ENCODE peak calls at places on chromosome 9, in five cellular contexts. N is fibroblast of lung, Z is mammary epithelial cell, V is BE2C, M is kidney. X is an unnamed sample. For H3K36me3, the result is how much of the 10 kb centered on the place peaks cover.

GRCh38 chr9:114958021-114958846 is 27.8 kb upstream of the TNFSF8 start:
- DNase-seq in N (peak), Z (peak), V (no peak), M (no peak), X (peak)

GRCh38 chr9:98917691-98918487 is 25.8 kb upstream of the COL15A1 start:
- DNase-seq in N (no peak), Z (no peak), V (no peak), M (no peak), X (no peak)

GRCh38 chr9:27582794-27583193 is 9.5 kb upstream of the C9orf72 start:
- DNase-seq in N (no peak), Z (no peak), V (no peak), M (no peak), X (no peak)

GRCh38 chr9:117705386-117705785 is 1.2 kb downstream of the TLR4 start:
- DNase-seq in N (no peak), Z (no peak), V (no peak), M (no peak), X (no peak)

GRCh38 chr9:38443181-38443580 is 18.9 kb upstream of the IGFBPL1 start:
- DNase-seq in N (no peak), Z (no peak), V (no peak), M (no peak), X (no peak)

GRCh38 chr9:69395718-69396117 is 70.7 kb downstream of the ENTREP1 start:
- DNase-seq in N (no peak), Z (no peak), V (no peak), M (no peak), X (no peak)

GRCh38 chr9:92332577-92333287 is 7.0 kb downstream of the CENPP start:
- DNase-seq in N (peak), Z (no peak), V (no peak), M (no peak), X (no peak)

GRCh38 chr9:87206064-87206661 is 258.9 kb upstream of the GAS1 start:
- DNase-seq in N (peak), Z (peak), V (no peak), M (no peak), X (no peak)

GRCh38 chr9:7481570-7481969 is 318.0 kb downstream of the DMAC1 start:
- DNase-seq in N (no peak), Z (no peak), V (no peak), M (no peak), X (no peak)

GRCh38 chr9:134055981-134056461 is 11.8 kb downstream of the BRD3 start:
- DNase-seq in N (peak), Z (peak), V (peak), M (peak), X (no peak)

GRCh38 chr9:133199648-133200321 is 9.3 kb downstream of the OBP2B start:
- DNase-seq in N (no peak), Z (no peak), V (no peak), M (peak), X (peak)

GRCh38 chr9:69549310-69550202 is 122.6 kb downstream of the APBA1 start:
- DNase-seq in N (peak), Z (no peak), V (peak), M (no peak), X (no peak)

GRCh38 chr9:35490155-35490909 is 421 bp downstream of the RUSC2 start:
- DNase-seq in N (peak), Z (peak), V (no peak), M (no peak), X (no peak)

GRCh38 chr9:22040760-22041159 is 31.7 kb upstream of the CDKN2B start:
- DNase-seq in N (peak), Z (peak), V (no peak), M (no peak), X (peak)

GRCh38 chr9:122200960-122201635 is 27.7 kb downstream of the LHX6 start:
- DNase-seq in N (peak), Z (no peak), V (no peak), M (peak), X (no peak)

GRCh38 chr9:88530051-88530450 is 4.9 kb upstream of the NXNL2 start:
- DNase-seq in N (peak), Z (no peak), V (no peak), M (no peak), X (no peak)

GRCh38 chr9:89623925-89624420 is 19.2 kb downstream of the GADD45G start:
- DNase-seq in N (no peak), Z (no peak), V (no peak), M (peak), X (no peak)

DNA sequence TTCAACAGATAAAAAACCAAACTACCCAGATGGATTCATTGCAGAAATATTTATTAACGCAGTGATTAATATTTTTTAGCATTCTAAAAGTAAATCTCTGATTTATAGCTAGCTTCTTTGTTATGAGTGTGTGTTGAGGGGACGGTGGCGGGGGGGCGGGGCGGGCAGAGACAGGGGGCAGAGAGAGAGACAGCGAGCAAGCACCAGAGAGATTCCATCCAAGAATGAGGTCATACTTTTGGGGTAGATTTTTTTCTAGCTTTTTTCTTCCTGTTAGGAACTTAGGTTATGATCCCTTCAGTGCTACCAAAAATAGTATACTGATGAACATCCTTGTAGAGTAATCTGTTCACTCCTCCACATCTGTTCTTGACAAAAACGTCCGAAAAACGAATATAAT is 500 bp upstream of the ZNF883 start:
- DNase-seq in N (no peak), Z (no peak), V (no peak), M (no peak), X (no peak)
- H3K4me3 ChIP-seq in N (no peak), Z (peak), V (peak), M (peak), X (no peak)

DNA sequence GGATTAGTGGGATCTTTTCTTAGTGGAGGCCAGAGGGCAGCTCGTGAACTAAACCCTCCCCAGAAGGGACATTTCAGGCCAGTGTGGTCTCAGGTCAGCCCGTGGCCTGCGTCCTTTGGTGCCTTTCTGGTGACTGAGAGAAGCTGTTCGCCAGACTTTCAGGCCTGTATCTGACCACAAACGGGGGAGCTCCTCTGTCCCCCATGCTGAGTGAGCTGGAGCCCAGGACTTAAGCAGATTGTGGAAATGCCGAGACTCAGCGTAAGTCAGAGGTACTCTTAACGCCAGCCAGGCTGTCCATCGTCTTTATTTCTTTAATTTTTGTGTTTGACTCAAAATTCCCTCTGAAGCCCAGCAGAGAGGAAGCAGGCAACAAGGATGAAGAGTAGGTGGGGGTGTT is 54.8 kb upstream of the NCS1 start:
- DNase-seq in N (no peak), Z (no peak), V (no peak), M (no peak), X (no peak)
- H3K36me3 ChIP-seq in N (under half), Z (under half), V (under half), M (under half), X (under half)

GRCh38 chr9:137465000-137465769 is 6.1 kb upstream of the NSMF start:
- DNase-seq in N (no peak), Z (no peak), V (no peak), M (peak), X (no peak)

GRCh38 chr9:137464291-137464999 is 5.3 kb upstream of the NSMF start:
- DNase-seq in N (no peak), Z (no peak), V (no peak), M (peak), X (no peak)

GRCh38 chr9:137467896-137468295 is 8.8 kb upstream of the NSMF start:
- DNase-seq in N (no peak), Z (no peak), V (no peak), M (peak), X (no peak)

GRCh38 chr9:137467161-137467581 is 8.0 kb upstream of the NSMF start:
- DNase-seq in N (no peak), Z (no peak), V (no peak), M (no peak), X (no peak)

DNA sequence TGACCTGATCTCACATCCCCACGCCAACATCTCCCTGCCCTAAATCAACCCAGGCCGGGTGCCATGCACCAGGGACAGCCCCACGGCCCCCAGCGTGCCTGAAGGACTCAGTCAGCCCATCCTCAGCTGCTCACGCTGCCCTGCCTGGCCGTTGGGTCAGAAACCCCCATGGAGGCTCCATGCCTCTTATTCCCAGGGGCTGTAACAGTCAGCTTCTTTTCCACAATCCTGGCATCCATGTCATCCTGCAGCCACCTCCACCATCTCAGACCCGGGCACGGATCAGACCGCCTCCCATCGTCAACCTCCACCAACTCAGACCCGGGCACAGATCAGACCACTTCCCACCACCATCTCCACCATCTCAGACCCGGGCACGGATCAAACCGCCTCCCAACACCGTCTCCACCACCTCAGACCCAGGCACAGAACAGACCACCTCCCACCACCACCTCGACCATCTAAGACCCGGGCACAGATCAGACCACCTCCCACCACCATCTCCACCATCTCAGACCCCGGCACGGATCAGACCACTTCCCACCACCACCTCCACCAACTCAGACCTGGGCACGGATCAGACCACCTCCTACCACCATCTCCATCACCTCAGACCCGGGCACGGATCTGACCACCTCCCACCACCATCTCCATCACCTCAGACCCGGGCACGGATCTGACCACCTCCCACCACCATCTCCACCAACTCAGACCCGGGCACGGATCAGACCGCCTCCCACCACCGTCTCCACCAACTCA is 7.1 kb upstream of the NSMF start:
- DNase-seq in N (no peak), Z (no peak), V (no peak), M (peak), X (no peak)
- H3K4me3 ChIP-seq in N (no peak), Z (no peak), V (no peak), M (no peak), X (no peak)

GRCh38 chr9:131468031-131468430 is 34.7 kb upstream of the POMT1 start:
- DNase-seq in N (no peak), Z (no peak), V (no peak), M (no peak), X (no peak)
- H3K36me3 ChIP-seq in N (under half), Z (under half), V (half or more), M (half or more), X (half or more)

GRCh38 chr9:120909904-120910303 is 16.7 kb downstream of the TRAF1 start:
- DNase-seq in N (no peak), Z (peak), V (no peak), M (no peak), X (peak)
- H3K4me3 ChIP-seq in N (no peak), Z (no peak), V (no peak), M (no peak), X (peak)

DNA sequence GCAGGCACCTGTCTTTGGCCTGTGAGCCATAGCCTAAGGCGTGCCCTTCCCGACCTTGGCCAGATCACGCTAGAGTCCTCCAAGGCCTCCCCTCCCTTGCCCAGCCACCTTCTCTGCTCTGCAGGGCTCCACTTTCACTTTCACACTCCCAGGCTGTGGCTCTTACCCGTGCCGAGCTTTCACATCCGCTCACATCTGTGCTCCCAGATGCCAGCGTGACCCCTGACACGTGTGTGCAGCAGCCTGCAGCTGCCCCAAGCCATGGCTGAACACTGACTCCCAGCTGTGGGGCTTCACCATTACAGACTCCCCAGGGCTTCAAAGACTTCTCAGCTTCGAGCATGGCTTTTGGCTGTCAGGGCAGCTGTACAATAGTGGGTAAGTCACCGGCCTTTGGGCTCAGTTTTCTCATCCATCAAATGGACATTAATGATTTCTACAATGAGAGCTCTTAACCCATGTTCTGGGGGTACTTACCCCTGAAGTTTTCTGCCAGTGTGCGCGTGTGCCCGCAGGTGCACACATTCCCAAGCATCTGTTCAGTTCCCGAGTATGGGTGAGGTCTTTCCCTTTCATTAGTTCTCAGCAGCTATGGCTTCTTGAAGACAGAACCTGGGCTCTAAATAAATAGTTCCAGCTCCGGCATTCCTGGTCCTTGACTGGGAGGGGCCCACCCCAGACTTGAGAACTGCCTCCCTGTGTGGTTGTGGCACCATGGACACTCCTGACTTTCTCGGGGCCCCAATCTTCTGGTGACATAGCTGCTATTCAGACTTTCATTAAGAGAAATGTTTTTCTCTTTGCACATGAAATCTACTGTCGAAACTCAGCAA is 118.6 kb downstream of the RGS3 start:
- DNase-seq in N (peak), Z (no peak), V (peak), M (peak), X (peak)
- H3K36me3 ChIP-seq in N (under half), Z (under half), V (under half), M (under half), X (under half)

GRCh38 chr9:105697871-105698270 is 3.5 kb downstream of the TMEM38B start:
- DNase-seq in N (peak), Z (no peak), V (no peak), M (no peak), X (no peak)
- H3K4me3 ChIP-seq in N (no peak), Z (no peak), V (no peak), M (no peak), X (no peak)

DNA sequence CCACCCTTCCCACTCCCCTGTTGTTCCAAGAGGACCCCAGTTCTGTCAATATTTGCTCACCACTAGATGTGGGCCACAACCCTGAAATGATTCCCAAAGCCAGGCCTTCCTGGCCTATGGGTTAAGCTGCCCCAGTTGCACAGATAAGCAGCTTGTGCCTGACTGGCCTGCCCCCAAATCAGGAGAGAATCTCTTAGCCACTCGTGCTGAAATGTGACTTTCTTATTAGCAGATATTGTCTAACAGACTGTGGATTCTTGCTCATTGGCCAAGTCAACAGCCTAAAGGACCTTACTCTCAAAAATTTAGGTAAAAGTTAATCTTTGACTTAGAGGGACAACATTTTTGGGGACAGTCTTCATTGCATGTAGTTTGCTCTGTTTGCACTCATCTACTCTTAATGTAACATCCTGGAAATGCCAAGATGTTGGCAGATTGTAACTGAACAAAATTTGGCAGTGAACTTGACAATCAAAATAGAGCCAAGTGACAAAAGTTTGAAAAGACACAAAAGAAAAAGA is 29.2 kb upstream of the FSD1L start:
- DNase-seq in N (no peak), Z (no peak), V (no peak), M (no peak), X (no peak)
- H3K36me3 ChIP-seq in N (under half), Z (under half), V (under half), M (under half), X (under half)

DNA sequence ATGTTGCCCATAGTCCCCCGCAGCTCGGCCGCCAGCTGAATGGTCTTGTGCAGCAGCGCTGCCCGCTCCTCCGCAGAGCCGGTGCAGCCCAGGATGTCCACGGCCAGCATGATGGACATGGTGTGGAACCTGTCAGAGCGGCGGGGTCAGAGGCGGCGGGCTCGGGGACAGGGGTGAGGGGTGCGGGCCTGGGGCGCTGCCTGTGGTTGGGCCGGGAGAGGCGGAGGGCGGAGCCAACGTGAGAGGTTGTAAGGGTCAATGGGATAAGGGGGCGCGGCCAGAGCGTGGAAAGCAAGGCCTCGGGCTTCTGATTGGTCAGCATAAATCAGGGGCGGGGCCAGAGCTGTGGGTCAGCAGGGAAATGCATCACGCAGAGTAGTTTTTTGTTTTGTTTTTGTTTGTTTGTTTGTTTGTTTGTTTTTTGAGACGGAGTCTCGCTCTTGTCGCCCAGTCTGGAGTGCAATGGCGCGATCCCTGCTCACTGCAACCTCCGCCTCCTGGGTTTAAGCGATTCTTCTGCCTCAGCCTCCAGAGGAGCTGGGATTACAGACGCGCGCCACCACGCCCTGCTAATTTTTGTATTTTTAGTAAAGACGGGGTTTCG is 6.8 kb upstream of the TOR2A start:
- DNase-seq in N (peak), Z (no peak), V (peak), M (peak), X (no peak)
- H3K4me3 ChIP-seq in N (no peak), Z (no peak), V (no peak), M (no peak), X (no peak)

GRCh38 chr9:93507780-93508179 is 54.4 kb upstream of the FAM120AOS start:
- DNase-seq in N (no peak), Z (no peak), V (no peak), M (no peak), X (no peak)

GRCh38 chr9:93508207-93508606 is 54.8 kb upstream of the FAM120AOS start:
- DNase-seq in N (no peak), Z (no peak), V (no peak), M (no peak), X (no peak)

GRCh38 chr9:93513606-93514005 is 60.2 kb upstream of the FAM120AOS start:
- DNase-seq in N (no peak), Z (no peak), V (no peak), M (no peak), X (no peak)

GRCh38 chr9:93509084-93509483 is 55.7 kb upstream of the FAM120AOS start:
- DNase-seq in N (no peak), Z (no peak), V (peak), M (no peak), X (no peak)

GRCh38 chr9:93510041-93510440 is 56.7 kb upstream of the FAM120AOS start:
- DNase-seq in N (no peak), Z (no peak), V (no peak), M (no peak), X (no peak)
- H3K36me3 ChIP-seq in N (under half), Z (under half), V (under half), M (under half), X (under half)

X was measured in CD4-positive, CD25-positive, alpha-beta regulatory T cell.